ENCODE peak calls at places on chromosomes 13 and 19, in seven cellular contexts. One of them, this sample, is unnamed.

GRCh38 chr19:4007836-4008539 is 452 bp downstream of the PIAS4 start:
- DNase-seq in IMR-90: no peak
- DNase-seq in naive thymus-derived CD4-positive, alpha-beta T cell: no peak
- DNase-seq in stimulated activated CD8-positive, alpha-beta memory T cell treated with anti-CD3 and anti-CD28 coated beads, Interleukin-12 subunit alpha, Interleukin-12 subunit beta, amount 100 ng/mL, for 1 hour: no peak
- DNase-seq in CD14-positive monocyte: no peak
- DNase-seq in left lobe of liver: peak; percentile 57
- DNase-seq in lower leg skin: no peak
- DNase-seq in this sample: peak; percentile 41

GRCh38 chr13:44732503-44733098 is 156.5 kb upstream of the TSC22D1 start:
- DNase-seq in stimulated activated CD8-positive, alpha-beta memory T cell treated with anti-CD3 and anti-CD28 coated beads, Interleukin-12 subunit alpha, Interleukin-12 subunit beta, amount 100 ng/mL, for 1 hour: no peak
- DNase-seq in left lobe of liver: no peak
- DNase-seq in lower leg skin: no peak
- DNase-seq in CD14-positive monocyte: no peak
- DNase-seq in naive thymus-derived CD4-positive, alpha-beta T cell: no peak
- DNase-seq in IMR-90: no peak
- DNase-seq in this sample: no peak

GRCh38 chr19:41621654-41622053 is 5.2 kb downstream of the CEACAM4 start:
- DNase-seq in left lobe of liver: no peak
- DNase-seq in IMR-90: no peak
- DNase-seq in CD14-positive monocyte: no peak
- DNase-seq in stimulated activated CD8-positive, alpha-beta memory T cell treated with anti-CD3 and anti-CD28 coated beads, Interleukin-12 subunit alpha, Interleukin-12 subunit beta, amount 100 ng/mL, for 1 hour: no peak
- DNase-seq in lower leg skin: peak; percentile 13
- DNase-seq in naive thymus-derived CD4-positive, alpha-beta T cell: no peak
- DNase-seq in this sample: no peak

GRCh38 chr13:33577037-33577436 is 240.9 kb upstream of the RFC3 start:
- DNase-seq in CD14-positive monocyte: no peak
- DNase-seq in naive thymus-derived CD4-positive, alpha-beta T cell: no peak
- DNase-seq in stimulated activated CD8-positive, alpha-beta memory T cell treated with anti-CD3 and anti-CD28 coated beads, Interleukin-12 subunit alpha, Interleukin-12 subunit beta, amount 100 ng/mL, for 1 hour: no peak
- DNase-seq in IMR-90: peak; percentile 2
- DNase-seq in left lobe of liver: no peak
- DNase-seq in lower leg skin: no peak
- DNase-seq in this sample: no peak

GRCh38 chr13:101178394-101178793 is 237.9 kb downstream of the NALCN start:
- DNase-seq in stimulated activated CD8-positive, alpha-beta memory T cell treated with anti-CD3 and anti-CD28 coated beads, Interleukin-12 subunit alpha, Interleukin-12 subunit beta, amount 100 ng/mL, for 1 hour: no peak
- DNase-seq in CD14-positive monocyte: no peak
- DNase-seq in left lobe of liver: no peak
- DNase-seq in lower leg skin: no peak
- DNase-seq in naive thymus-derived CD4-positive, alpha-beta T cell: no peak
- DNase-seq in IMR-90: peak; percentile 35
- DNase-seq in this sample: no peak

GRCh38 chr13:33348366-33348765 is 62.8 kb upstream of the STARD13 start:
- DNase-seq in left lobe of liver: no peak
- DNase-seq in lower leg skin: no peak
- DNase-seq in IMR-90: peak; percentile 85
- DNase-seq in CD14-positive monocyte: no peak
- DNase-seq in stimulated activated CD8-positive, alpha-beta memory T cell treated with anti-CD3 and anti-CD28 coated beads, Interleukin-12 subunit alpha, Interleukin-12 subunit beta, amount 100 ng/mL, for 1 hour: no peak
- DNase-seq in naive thymus-derived CD4-positive, alpha-beta T cell: no peak
- DNase-seq in this sample: no peak

GRCh38 chr13:95300625-95301134 is 571 bp downstream of the ABCC4 start:
- DNase-seq in IMR-90: peak; percentile 67
- DNase-seq in lower leg skin: peak; percentile 25
- DNase-seq in left lobe of liver: no peak
- DNase-seq in CD14-positive monocyte: peak; percentile 45
- DNase-seq in stimulated activated CD8-positive, alpha-beta memory T cell treated with anti-CD3 and anti-CD28 coated beads, Interleukin-12 subunit alpha, Interleukin-12 subunit beta, amount 100 ng/mL, for 1 hour: peak; percentile 9
- DNase-seq in naive thymus-derived CD4-positive, alpha-beta T cell: peak; percentile 18
- DNase-seq in this sample: peak; percentile 42

GRCh38 chr19:2110822-2111221 is 14.1 kb downstream of the IZUMO4 start:
- DNase-seq in CD14-positive monocyte: no peak
- DNase-seq in left lobe of liver: no peak
- DNase-seq in naive thymus-derived CD4-positive, alpha-beta T cell: no peak
- DNase-seq in lower leg skin: no peak
- DNase-seq in stimulated activated CD8-positive, alpha-beta memory T cell treated with anti-CD3 and anti-CD28 coated beads, Interleukin-12 subunit alpha, Interleukin-12 subunit beta, amount 100 ng/mL, for 1 hour: no peak
- DNase-seq in IMR-90: no peak
- DNase-seq in this sample: no peak

GRCh38 chr13:50125556-50126377 is 110.5 kb downstream of the KCNRG start:
- DNase-seq in lower leg skin: peak; percentile 95
- DNase-seq in left lobe of liver: peak; percentile 98
- DNase-seq in stimulated activated CD8-positive, alpha-beta memory T cell treated with anti-CD3 and anti-CD28 coated beads, Interleukin-12 subunit alpha, Interleukin-12 subunit beta, amount 100 ng/mL, for 1 hour: peak; percentile 75
- DNase-seq in IMR-90: peak; percentile 80
- DNase-seq in naive thymus-derived CD4-positive, alpha-beta T cell: peak; percentile 78
- DNase-seq in CD14-positive monocyte: peak; percentile 97
- DNase-seq in this sample: peak; percentile 81

GRCh38 chr19:16849168-16849567 is 20.0 kb downstream of the SIN3B start:
- DNase-seq in IMR-90: peak; percentile 62
- DNase-seq in left lobe of liver: no peak
- DNase-seq in stimulated activated CD8-positive, alpha-beta memory T cell treated with anti-CD3 and anti-CD28 coated beads, Interleukin-12 subunit alpha, Interleukin-12 subunit beta, amount 100 ng/mL, for 1 hour: no peak
- DNase-seq in CD14-positive monocyte: no peak
- DNase-seq in naive thymus-derived CD4-positive, alpha-beta T cell: no peak
- DNase-seq in lower leg skin: no peak
- DNase-seq in this sample: peak; percentile 52

GRCh38 chr13:36778083-36778671 is 40.8 kb upstream of the RFXAP start:
- DNase-seq in naive thymus-derived CD4-positive, alpha-beta T cell: no peak
- DNase-seq in left lobe of liver: no peak
- DNase-seq in lower leg skin: no peak
- DNase-seq in CD14-positive monocyte: no peak
- DNase-seq in stimulated activated CD8-positive, alpha-beta memory T cell treated with anti-CD3 and anti-CD28 coated beads, Interleukin-12 subunit alpha, Interleukin-12 subunit beta, amount 100 ng/mL, for 1 hour: no peak
- DNase-seq in IMR-90: peak; percentile 74
- DNase-seq in this sample: peak; percentile 10

GRCh38 chr19:2079076-2079864 is 16.9 kb downstream of the MOB3A start:
- DNase-seq in left lobe of liver: no peak
- DNase-seq in lower leg skin: no peak
- DNase-seq in IMR-90: no peak
- DNase-seq in naive thymus-derived CD4-positive, alpha-beta T cell: no peak
- DNase-seq in CD14-positive monocyte: no peak
- DNase-seq in stimulated activated CD8-positive, alpha-beta memory T cell treated with anti-CD3 and anti-CD28 coated beads, Interleukin-12 subunit alpha, Interleukin-12 subunit beta, amount 100 ng/mL, for 1 hour: no peak
- DNase-seq in this sample: no peak

GRCh38 chr19:41425174-41426115 is 1.7 kb downstream of the B3GNT8 start:
- DNase-seq in stimulated activated CD8-positive, alpha-beta memory T cell treated with anti-CD3 and anti-CD28 coated beads, Interleukin-12 subunit alpha, Interleukin-12 subunit beta, amount 100 ng/mL, for 1 hour: no peak
- DNase-seq in lower leg skin: no peak
- DNase-seq in left lobe of liver: no peak
- DNase-seq in naive thymus-derived CD4-positive, alpha-beta T cell: no peak
- DNase-seq in CD14-positive monocyte: no peak
- DNase-seq in IMR-90: no peak
- DNase-seq in this sample: no peak

GRCh38 chr13:71751074-71751473 is 115.9 kb downstream of the DACH1 start:
- DNase-seq in IMR-90: no peak
- DNase-seq in CD14-positive monocyte: no peak
- DNase-seq in lower leg skin: no peak
- DNase-seq in left lobe of liver: no peak
- DNase-seq in naive thymus-derived CD4-positive, alpha-beta T cell: no peak
- DNase-seq in stimulated activated CD8-positive, alpha-beta memory T cell treated with anti-CD3 and anti-CD28 coated beads, Interleukin-12 subunit alpha, Interleukin-12 subunit beta, amount 100 ng/mL, for 1 hour: no peak
- DNase-seq in this sample: no peak

GRCh38 chr19:45074744-45075143 is 1.5 kb downstream of the ZNF296 start:
- DNase-seq in left lobe of liver: no peak
- DNase-seq in naive thymus-derived CD4-positive, alpha-beta T cell: no peak
- DNase-seq in stimulated activated CD8-positive, alpha-beta memory T cell treated with anti-CD3 and anti-CD28 coated beads, Interleukin-12 subunit alpha, Interleukin-12 subunit beta, amount 100 ng/mL, for 1 hour: no peak
- DNase-seq in IMR-90: no peak
- DNase-seq in lower leg skin: no peak
- DNase-seq in CD14-positive monocyte: no peak
- DNase-seq in this sample: no peak

GRCh38 chr19:33306853-33307792 is 4.8 kb upstream of the CEBPA start:
- DNase-seq in IMR-90: no peak
- DNase-seq in left lobe of liver: peak; percentile 74
- DNase-seq in naive thymus-derived CD4-positive, alpha-beta T cell: no peak
- DNase-seq in stimulated activated CD8-positive, alpha-beta memory T cell treated with anti-CD3 and anti-CD28 coated beads, Interleukin-12 subunit alpha, Interleukin-12 subunit beta, amount 100 ng/mL, for 1 hour: no peak
- DNase-seq in lower leg skin: no peak
- DNase-seq in CD14-positive monocyte: no peak
- DNase-seq in this sample: no peak

GRCh38 chr19:38561658-38562057 is 56.1 kb downstream of the MAP4K1 start:
- DNase-seq in left lobe of liver: no peak
- DNase-seq in stimulated activated CD8-positive, alpha-beta memory T cell treated with anti-CD3 and anti-CD28 coated beads, Interleukin-12 subunit alpha, Interleukin-12 subunit beta, amount 100 ng/mL, for 1 hour: no peak
- DNase-seq in IMR-90: no peak
- DNase-seq in naive thymus-derived CD4-positive, alpha-beta T cell: no peak
- DNase-seq in CD14-positive monocyte: no peak
- DNase-seq in lower leg skin: no peak
- DNase-seq in this sample: no peak

GRCh38 chr19:3665681-3666544 is 34.4 kb downstream of the PIP5K1C start:
- DNase-seq in IMR-90: no peak
- DNase-seq in left lobe of liver: peak; percentile 74
- DNase-seq in lower leg skin: no peak
- DNase-seq in CD14-positive monocyte: peak; percentile 59
- DNase-seq in naive thymus-derived CD4-positive, alpha-beta T cell: peak; percentile 81
- DNase-seq in stimulated activated CD8-positive, alpha-beta memory T cell treated with anti-CD3 and anti-CD28 coated beads, Interleukin-12 subunit alpha, Interleukin-12 subunit beta, amount 100 ng/mL, for 1 hour: peak; percentile 67
- DNase-seq in this sample: peak; percentile 48

GRCh38 chr19:31214997-31215396 is 134.2 kb downstream of the TSHZ3 start:
- DNase-seq in IMR-90: no peak
- DNase-seq in naive thymus-derived CD4-positive, alpha-beta T cell: no peak
- DNase-seq in left lobe of liver: no peak
- DNase-seq in lower leg skin: no peak
- DNase-seq in stimulated activated CD8-positive, alpha-beta memory T cell treated with anti-CD3 and anti-CD28 coated beads, Interleukin-12 subunit alpha, Interleukin-12 subunit beta, amount 100 ng/mL, for 1 hour: no peak
- DNase-seq in CD14-positive monocyte: no peak
- DNase-seq in this sample: no peak

GRCh38 chr13:100673376-100673830 is 1.2 kb downstream of the TMTC4 start:
- DNase-seq in naive thymus-derived CD4-positive, alpha-beta T cell: peak; percentile 20
- DNase-seq in CD14-positive monocyte: no peak
- DNase-seq in stimulated activated CD8-positive, alpha-beta memory T cell treated with anti-CD3 and anti-CD28 coated beads, Interleukin-12 subunit alpha, Interleukin-12 subunit beta, amount 100 ng/mL, for 1 hour: no peak
- DNase-seq in IMR-90: no peak
- DNase-seq in lower leg skin: no peak
- DNase-seq in left lobe of liver: no peak
- DNase-seq in this sample: no peak

GRCh38 chr19:3835055-3835435 is 33.8 kb downstream of the ZFR2 start:
- DNase-seq in IMR-90: no peak
- DNase-seq in naive thymus-derived CD4-positive, alpha-beta T cell: no peak
- DNase-seq in lower leg skin: no peak
- DNase-seq in CD14-positive monocyte: no peak
- DNase-seq in stimulated activated CD8-positive, alpha-beta memory T cell treated with anti-CD3 and anti-CD28 coated beads, Interleukin-12 subunit alpha, Interleukin-12 subunit beta, amount 100 ng/mL, for 1 hour: no peak
- DNase-seq in left lobe of liver: no peak
- DNase-seq in this sample: no peak

GRCh38 chr13:26914624-26915023 is 154.0 kb upstream of the GPR12 start:
- DNase-seq in CD14-positive monocyte: no peak
- DNase-seq in left lobe of liver: no peak
- DNase-seq in stimulated activated CD8-positive, alpha-beta memory T cell treated with anti-CD3 and anti-CD28 coated beads, Interleukin-12 subunit alpha, Interleukin-12 subunit beta, amount 100 ng/mL, for 1 hour: no peak
- DNase-seq in IMR-90: no peak
- DNase-seq in lower leg skin: no peak
- DNase-seq in naive thymus-derived CD4-positive, alpha-beta T cell: no peak
- DNase-seq in this sample: peak; percentile 40

GRCh38 chr13:72109863-72110262 is 242.9 kb upstream of the DACH1 start:
- DNase-seq in naive thymus-derived CD4-positive, alpha-beta T cell: no peak
- DNase-seq in left lobe of liver: no peak
- DNase-seq in CD14-positive monocyte: no peak
- DNase-seq in IMR-90: no peak
- DNase-seq in lower leg skin: no peak
- DNase-seq in stimulated activated CD8-positive, alpha-beta memory T cell treated with anti-CD3 and anti-CD28 coated beads, Interleukin-12 subunit alpha, Interleukin-12 subunit beta, amount 100 ng/mL, for 1 hour: no peak
- DNase-seq in this sample: no peak